ENCODE peak calls at places on chromosomes 7 and 10, in ten cellular contexts. C is mammary epithelial cell, K is fibroblast of the aortic adventitia, S is choroid plexus epithelial cell, Z is amygdala, W is heart left ventricle, Q is GM23338, R is NCI-H510A treated with DMSO at 0.1 percent for 48 hours, J is HFFc6, E is endodermal cell. N is an unnamed sample.

GRCh38 chr7:37495574-37496184 is 47.0 kb upstream of the ELMO1 start:
- DNase-seq in E (no peak), J (peak), S (peak), W (no peak), C (peak), Z (no peak), R (no peak), Q (peak), K (peak), N (peak)

GRCh38 chr7:22364910-22365309 is 8.0 kb upstream of the RAPGEF5 start:
- DNase-seq in W (no peak), Z (no peak), S (no peak), R (no peak), Q (no peak), J (no peak), C (no peak), K (no peak), E (no peak), N (no peak)

GRCh38 chr10:131898713-131899112 is 2.1 kb upstream of the PPP2R2D start:
- DNase-seq in E (peak), J (no peak), Q (no peak), S (no peak), W (no peak), K (no peak), Z (no peak), R (no peak), C (no peak), N (no peak)

GRCh38 chr10:67788028-67788886 is 49.7 kb downstream of the DNAJC12 start:
- DNase-seq in Z (no peak), S (peak), C (no peak), W (peak), R (no peak), E (peak), J (no peak), Q (peak), K (no peak), N (peak)

GRCh38 chr7:143415696-143416095 is 7.0 kb upstream of the EPHA1 start:
- DNase-seq in K (peak), R (no peak), C (peak), J (no peak), S (no peak), W (no peak), Z (no peak), Q (no peak), E (no peak), N (no peak)

GRCh38 chr10:119516381-119517234 is 25.9 kb downstream of the RGS10 start:
- DNase-seq in W (no peak), Z (no peak), K (no peak), E (peak), C (no peak), S (peak), R (no peak), J (no peak), Q (no peak), N (no peak)

GRCh38 chr10:100878291-100878910 is 34.4 kb upstream of the SLF2 start:
- DNase-seq in Z (peak), Q (peak), K (peak), J (peak), W (peak), E (peak), R (peak), C (peak), S (peak), N (peak)

GRCh38 chr7:113015038-113015645 is 71.5 kb downstream of the GPR85 start:
- DNase-seq in Q (peak), K (peak), J (peak), Z (no peak), R (peak), W (no peak), S (peak), E (no peak), C (peak), N (peak)

GRCh38 chr10:74888947-74889661 is 62.7 kb downstream of the KAT6B start:
- DNase-seq in C (no peak), W (no peak), J (peak), E (peak), K (peak), R (peak), Z (no peak), Q (peak), S (no peak), N (no peak)

GRCh38 chr10:123618224-123618623 is 47.9 kb upstream of the GPR26 start:
- DNase-seq in E (no peak), W (no peak), Q (no peak), C (no peak), R (no peak), K (no peak), J (no peak), Z (no peak), S (no peak), N (no peak)

GRCh38 chr10:87844837-87845623 is 18.3 kb downstream of the KLLN start:
- DNase-seq in R (no peak), E (no peak), S (peak), K (peak), C (peak), Q (no peak), W (no peak), Z (no peak), J (peak), N (peak)

GRCh38 chr10:24414597-24414996 is 205.7 kb downstream of the KIAA1217 start:
- DNase-seq in J (no peak), S (no peak), Q (no peak), C (no peak), W (no peak), Z (no peak), E (no peak), K (no peak), R (no peak), N (no peak)

GRCh38 chr7:36096460-36097095 is 56.5 kb upstream of the EEPD1 start:
- DNase-seq in E (peak), C (no peak), J (no peak), S (no peak), R (no peak), Z (no peak), Q (peak), K (no peak), W (no peak), N (no peak)

GRCh38 chr10:125201791-125202622 is 41.6 kb upstream of the CTBP2 start:
- DNase-seq in Z (no peak), E (peak), W (no peak), Q (no peak), C (no peak), K (no peak), S (no peak), J (no peak), R (no peak), N (no peak)

GRCh38 chr7:111098011-111098925 is 7.3 kb downstream of the LRRN3 start:
- DNase-seq in Z (no peak), K (peak), S (peak), J (peak), W (peak), Q (peak), R (peak), C (no peak), E (peak), N (peak)

GRCh38 chr7:6647080-6647479 is 10.0 kb downstream of the ZNF316 start:
- DNase-seq in Z (no peak), K (no peak), W (no peak), C (no peak), J (no peak), S (no peak), Q (no peak), R (no peak), E (no peak), N (no peak)

GRCh38 chr7:116571037-116571436 is 46.2 kb downstream of the CAV1 start:
- DNase-seq in C (peak), J (peak), Z (no peak), K (peak), W (no peak), R (no peak), Q (no peak), S (peak), E (no peak), N (peak)

GRCh38 chr7:133961724-133962123 is 165.4 kb upstream of the LRGUK start:
- DNase-seq in Q (no peak), Z (no peak), J (no peak), K (no peak), S (no peak), W (no peak), C (no peak), E (no peak), R (no peak), N (no peak)

GRCh38 chr10:71270301-71270777 is 48.7 kb upstream of the SLC29A3 start:
- DNase-seq in C (peak), E (peak), J (peak), Z (no peak), Q (peak), K (peak), W (no peak), S (peak), R (peak), N (peak)

GRCh38 chr10:14032406-14032998 is 298.2 kb downstream of the FRMD4A start:
- DNase-seq in Q (peak), J (no peak), K (no peak), W (no peak), S (peak), R (no peak), E (peak), C (no peak), Z (no peak), N (peak)

GRCh38 chr10:11837372-11838161 is 14.4 kb downstream of the PROSER2 start:
- DNase-seq in J (no peak), K (no peak), Z (no peak), R (no peak), C (no peak), Q (no peak), S (no peak), E (no peak), W (no peak), N (no peak)